ENCODE peak calls at places on chromosomes 3 and 15, in seven cellular contexts. S is NCI-H1105; M is iris pigment epithelial cell; O is fibroblast of the aortic adventitia; W is HT1080; J is stimulated activated CD4-positive, alpha-beta T cell treated with anti-CD3 and anti-CD28 coated beads, TNF-alpha, amount 100 ng/mL, for 48 hours; X is IMR-90. P is an unnamed sample.

GRCh38 chr3:43366880-43367279 is 80.5 kb downstream of the SNRK start:
- DNase-seq in S (no peak), M (no peak), O (no peak), W (no peak), J (no peak), X (no peak), P (no peak)

GRCh38 chr3:108342829-108343478 is 46.6 kb downstream of the HHLA2 start:
- DNase-seq in S (no peak), M (peak), O (peak), W (peak), J (no peak), X (peak), P (peak)

GRCh38 chr3:148680289-148680688 is 17.4 kb upstream of the AGTR1 start:
- DNase-seq in S (no peak), M (no peak), O (no peak), W (no peak), J (no peak), X (no peak), P (no peak)

GRCh38 chr3:141728355-141728892 is 9.7 kb upstream of the RNF7 start:
- DNase-seq in S (no peak), M (no peak), O (no peak), W (no peak), J (no peak), X (no peak), P (no peak)

GRCh38 chr3:169110633-169111032 is 552.9 kb downstream of the MECOM start:
- DNase-seq in S (no peak), M (no peak), O (no peak), W (no peak), J (no peak), X (no peak), P (no peak)

GRCh38 chr3:160477750-160478149 is 28.2 kb upstream of the TRIM59 start:
- DNase-seq in S (no peak), M (peak), O (peak), W (no peak), J (no peak), X (no peak), P (no peak)

GRCh38 chr3:43473228-43473627 is 148.6 kb downstream of the ANO10 start:
- DNase-seq in S (no peak), M (no peak), O (no peak), W (no peak), J (no peak), X (no peak), P (no peak)

GRCh38 chr3:189914799-189915198 is 205.9 kb downstream of the P3H2 start:
- DNase-seq in S (no peak), M (peak), O (peak), W (peak), J (no peak), X (peak), P (peak)

GRCh38 chr3:46845397-46845859 is 17.8 kb downstream of the MYL3 start:
- DNase-seq in S (no peak), M (peak), O (peak), W (no peak), J (no peak), X (peak), P (no peak)

GRCh38 chr15:67146214-67146613 is 80.8 kb downstream of the SMAD3 start:
- DNase-seq in S (no peak), M (peak), O (peak), W (peak), J (no peak), X (peak), P (peak)

GRCh38 chr15:32730677-32731654 is 13.2 kb downstream of the GREM1 start:
- DNase-seq in S (no peak), M (peak), O (no peak), W (no peak), J (no peak), X (no peak), P (peak)

GRCh38 chr15:94792166-94792565 is 560.8 kb downstream of the MCTP2 start:
- DNase-seq in S (no peak), M (peak), O (no peak), W (peak), J (no peak), X (peak), P (peak)

GRCh38 chr3:13972679-13973379 is 93.0 kb upstream of the WNT7A start:
- DNase-seq in S (no peak), M (no peak), O (no peak), W (no peak), J (no peak), X (no peak), P (peak)

GRCh38 chr15:65083262-65083701 is 6.7 kb downstream of the KBTBD13 start:
- DNase-seq in S (no peak), M (peak), O (peak), W (no peak), J (no peak), X (peak), P (no peak)

GRCh38 chr3:167406876-167407492 is 26.9 kb upstream of the ZBBX start:
- DNase-seq in S (peak), M (peak), O (peak), W (peak), J (no peak), X (peak), P (peak)

GRCh38 chr3:45507820-45508317 is 86.7 kb upstream of the LIMD1 start:
- DNase-seq in S (no peak), M (peak), O (peak), W (peak), J (no peak), X (peak), P (peak)

GRCh38 chr3:179398574-179399249 is 51.2 kb downstream of the MFN1 start:
- DNase-seq in S (no peak), M (peak), O (peak), W (no peak), J (no peak), X (peak), P (no peak)

GRCh38 chr15:28098766-28099554 is at the start of gene OCA2:
- DNase-seq in S (no peak), M (peak), O (peak), W (no peak), J (peak), X (peak), P (no peak)

GRCh38 chr3:49625071-49625470 is 49.1 kb upstream of the APEH start:
- DNase-seq in S (no peak), M (no peak), O (no peak), W (no peak), J (no peak), X (no peak), P (no peak)

GRCh38 chr3:138434276-138434874 is at the start of gene ESYT3:
- DNase-seq in S (peak), M (peak), O (peak), W (no peak), J (peak), X (peak), P (peak)

GRCh38 chr3:15042936-15043335 is 22.2 kb downstream of the MRPS25 start:
- DNase-seq in S (no peak), M (peak), O (peak), W (no peak), J (no peak), X (peak), P (peak)

GRCh38 chr15:90895571-90896117 is 7.5 kb upstream of the MAN2A2 start:
- DNase-seq in S (no peak), M (peak), O (no peak), W (no peak), J (no peak), X (no peak), P (no peak)

GRCh38 chr3:134644731-134645514 is 5.9 kb downstream of the KY start:
- DNase-seq in S (no peak), M (no peak), O (no peak), W (no peak), J (no peak), X (no peak), P (no peak)

GRCh38 chr3:169871129-169871886 is 1.6 kb upstream of the LRRC31 start:
- DNase-seq in S (no peak), M (no peak), O (no peak), W (no peak), J (no peak), X (no peak), P (peak)

GRCh38 chr15:82850242-82850591 is 40.8 kb downstream of the WHAMM start:
- DNase-seq in S (no peak), M (no peak), O (no peak), W (no peak), J (no peak), X (peak), P (no peak)

GRCh38 chr3:28053759-28054158 is 187.7 kb upstream of the CMC1 start:
- DNase-seq in S (no peak), M (peak), O (peak), W (peak), J (peak), X (peak), P (peak)

P was measured in bronchial epithelial cell.